ENCODE peak calls at places on chromosomes 5 and 9, in six cellular contexts. G is stimulated activated CD4-positive, alpha-beta T cell treated with anti-CD3 and anti-CD28 coated beads, Interleukin-1b, Interleukin-23, amount 100 ng/mL, for 24 hours; E is HEK293T; R is SK-MEL-5; M is AG09309; C is nucleus accumbens. L is an unnamed sample.

GRCh38 chr9:138063033-138063432 is 185.5 kb downstream of the CACNA1B start:
- DNase-seq in G (no peak), E (no peak), R (no peak), M (no peak), C (no peak), L (no peak)

GRCh38 chr9:79254900-79255651 is 316.7 kb upstream of the TLE4 start:
- DNase-seq in G (no peak), E (peak), R (peak), M (no peak), C (no peak), L (no peak)

GRCh38 chr9:68447611-68448010 is 91.2 kb downstream of the PGM5 start:
- DNase-seq in G (no peak), E (no peak), R (no peak), M (no peak), C (no peak), L (no peak)

GRCh38 chr9:72661401-72662135 is 140.2 kb downstream of the TMC1 start:
- DNase-seq in G (no peak), E (no peak), R (no peak), M (peak), C (no peak), L (no peak)

GRCh38 chr5:16515532-16515931 is 49.9 kb upstream of the ZNF622 start:
- DNase-seq in G (no peak), E (no peak), R (no peak), M (no peak), C (no peak), L (no peak)

GRCh38 chr5:139488269-139488668 is 5.7 kb upstream of the STING1 start:
- DNase-seq in G (no peak), E (no peak), R (no peak), M (no peak), C (no peak), L (peak)

GRCh38 chr5:160048131-160048530 is 39.2 kb downstream of the TTC1 start:
- DNase-seq in G (no peak), E (no peak), R (no peak), M (no peak), C (no peak), L (peak)

GRCh38 chr5:142316051-142316450 is 8.8 kb downstream of the SPRY4 start:
- DNase-seq in G (no peak), E (peak), R (peak), M (no peak), C (no peak), L (no peak)

GRCh38 chr5:26024774-26025173 is 1013.6 kb downstream of the CDH9 start:
- DNase-seq in G (no peak), E (no peak), R (peak), M (no peak), C (no peak), L (no peak)

GRCh38 chr9:90724112-90724511 is 77.5 kb upstream of the SYK start:
- DNase-seq in G (no peak), E (no peak), R (no peak), M (no peak), C (no peak), L (no peak)

GRCh38 chr5:18920966-18921365 is 1067.0 kb downstream of the CDH18 start:
- DNase-seq in G (no peak), E (no peak), R (no peak), M (no peak), C (no peak), L (no peak)

GRCh38 chr9:75992480-75993206 is 102.2 kb downstream of the PCSK5 start:
- DNase-seq in G (no peak), E (no peak), R (no peak), M (no peak), C (no peak), L (no peak)

GRCh38 chr9:117548556-117548955 is 133.7 kb upstream of the ASTN2 start:
- DNase-seq in G (no peak), E (no peak), R (no peak), M (no peak), C (no peak), L (no peak)

L was measured in left cardiac atrium.